ENCODE peak calls at places on chromosomes 13 and 19, in four cellular contexts. X, Y, C and W are unnamed samples.

GRCh38 chr19:46159893-46160775 is 12.1 kb downstream of the IGFL2 start:
- DNase-seq in X (peak; percentile 32), Y (no peak), C (no peak), W (no peak)

GRCh38 chr13:30623392-30623791 is 5.7 kb downstream of the USPL1 start:
- DNase-seq in X (no peak), Y (no peak), C (no peak), W (no peak)

GRCh38 chr13:28582225-28582891 is 76.6 kb upstream of the POMP start:
- DNase-seq in X (peak; percentile 35), Y (no peak), C (no peak), W (no peak)

GRCh38 chr19:1408300-1409203 is 1.2 kb downstream of the DAZAP1 start:
- DNase-seq in X (peak; percentile 32), Y (peak; percentile 77), C (peak; percentile 40), W (peak; percentile 64)

GRCh38 chr13:74868044-74868443 is 613.9 kb downstream of the TBC1D4 start:
- DNase-seq in X (no peak), Y (no peak), C (no peak), W (peak; percentile 60)

GRCh38 chr13:44921931-44922758 is 67.1 kb downstream of the NUFIP1 start:
- DNase-seq in X (no peak), Y (no peak), C (no peak), W (peak; percentile 93)

GRCh38 chr19:11418166-11418517 is 972 bp downstream of the RGL3 start:
- DNase-seq in X (no peak), Y (no peak), C (no peak), W (no peak)

GRCh38 chr19:34380639-34381241 is 15.7 kb downstream of the GPI start:
- DNase-seq in X (no peak), Y (no peak), C (no peak), W (no peak)

GRCh38 chr13:30752991-30753616 is 17.8 kb downstream of the ALOX5AP start:
- DNase-seq in X (no peak), Y (no peak), C (no peak), W (no peak)

GRCh38 chr19:13937479-13938360 is 497 bp downstream of the PODNL1 start:
- DNase-seq in X (no peak), Y (no peak), C (no peak), W (no peak)

GRCh38 chr13:106596287-106596937 is 28.5 kb upstream of the ARGLU1 start:
- DNase-seq in X (no peak), Y (no peak), C (no peak), W (no peak)

GRCh38 chr19:38877781-38878574 is at the start of gene RINL:
- DNase-seq in X (peak; percentile 72), Y (no peak), C (peak; percentile 38), W (no peak)

GRCh38 chr13:48731957-48732569 is 78.3 kb downstream of the CYSLTR2 start:
- DNase-seq in X (peak; percentile 80), Y (peak; percentile 67), C (peak; percentile 27), W (peak; percentile 12)

GRCh38 chr13:99528547-99528946 is 27.3 kb downstream of the TM9SF2 start:
- DNase-seq in X (peak; percentile 27), Y (no peak), C (no peak), W (no peak)

GRCh38 chr19:8355631-8356402 is 8.1 kb upstream of the ANGPTL4 start:
- DNase-seq in X (no peak), Y (no peak), C (no peak), W (peak; percentile 96)

GRCh38 chr13:106625578-106625977 is 57.6 kb upstream of the ARGLU1 start:
- DNase-seq in X (no peak), Y (no peak), C (no peak), W (no peak)

GRCh38 chr19:5060591-5061339 is 91.9 kb downstream of the KDM4B start:
- DNase-seq in X (no peak), Y (peak; percentile 31), C (no peak), W (peak; percentile 50)

GRCh38 chr13:74114202-74114601 is 20.0 kb downstream of the KLF12 start:
- DNase-seq in X (no peak), Y (no peak), C (no peak), W (peak; percentile 50)

GRCh38 chr13:43864921-43865320 is 14.6 kb downstream of the CCDC122 start:
- DNase-seq in X (no peak), Y (no peak), C (no peak), W (no peak)